ENCODE peak calls at places on chromosomes 16 and 17, in nine cellular contexts. One of them, this sample, is unnamed. For H3K4me1, the result is how much of the 10 kb centered on the place peaks cover.

GRCh38 chr16:56795011-56795410 is 65.1 kb downstream of the NUP93 start:
- DNase-seq in IMR-90: no peak
- DNase-seq in HepG2: no peak
- DNase-seq in PC-3: peak
- DNase-seq in MM.1S: no peak
- DNase-seq in heart right ventricle: no peak
- DNase-seq in CD8-positive, alpha-beta memory T cell: no peak
- DNase-seq in thoracic aorta: no peak
- DNase-seq in effector memory CD4-positive, alpha-beta T cell: no peak
- DNase-seq in this sample: no peak

GRCh38 chr16:54927125-54928015 is 3.3 kb upstream of the IRX5 start:
- DNase-seq in IMR-90: no peak
- DNase-seq in HepG2: no peak
- DNase-seq in PC-3: no peak
- DNase-seq in MM.1S: peak
- DNase-seq in heart right ventricle: no peak
- DNase-seq in CD8-positive, alpha-beta memory T cell: no peak
- DNase-seq in thoracic aorta: no peak
- DNase-seq in effector memory CD4-positive, alpha-beta T cell: no peak
- DNase-seq in this sample: no peak

GRCh38 chr16:88504489-88505404 is 51.7 kb downstream of the ZFPM1 start:
- DNase-seq in IMR-90: no peak
- DNase-seq in HepG2: peak
- DNase-seq in PC-3: no peak
- DNase-seq in MM.1S: no peak
- DNase-seq in heart right ventricle: no peak
- DNase-seq in CD8-positive, alpha-beta memory T cell: no peak
- DNase-seq in thoracic aorta: no peak
- DNase-seq in effector memory CD4-positive, alpha-beta T cell: no peak
- DNase-seq in this sample: no peak

GRCh38 chr17:40417609-40418427 is at the start of gene TOP2A:
- DNase-seq in IMR-90: peak
- DNase-seq in HepG2: peak
- DNase-seq in PC-3: peak
- DNase-seq in MM.1S: peak
- DNase-seq in heart right ventricle: peak
- DNase-seq in CD8-positive, alpha-beta memory T cell: peak
- DNase-seq in thoracic aorta: peak
- DNase-seq in effector memory CD4-positive, alpha-beta T cell: peak
- DNase-seq in this sample: peak

GRCh38 chr17:19904924-19905323 is 37.2 kb upstream of the ULK2 start:
- DNase-seq in IMR-90: no peak
- DNase-seq in HepG2: no peak
- DNase-seq in PC-3: no peak
- DNase-seq in MM.1S: no peak
- DNase-seq in heart right ventricle: peak
- DNase-seq in CD8-positive, alpha-beta memory T cell: no peak
- DNase-seq in thoracic aorta: no peak
- DNase-seq in effector memory CD4-positive, alpha-beta T cell: no peak
- DNase-seq in this sample: no peak

GRCh38 chr16:56686758-56687157 is 4.5 kb downstream of the MT1X start:
- DNase-seq in IMR-90: no peak
- DNase-seq in HepG2: no peak
- DNase-seq in PC-3: no peak
- DNase-seq in MM.1S: no peak
- DNase-seq in heart right ventricle: no peak
- DNase-seq in CD8-positive, alpha-beta memory T cell: no peak
- DNase-seq in thoracic aorta: no peak
- DNase-seq in effector memory CD4-positive, alpha-beta T cell: no peak
- DNase-seq in this sample: no peak

GRCh38 chr17:48909796-48910195 is 1.6 kb downstream of the UBE2Z start:
- DNase-seq in IMR-90: peak
- DNase-seq in HepG2: no peak
- DNase-seq in PC-3: no peak
- DNase-seq in MM.1S: no peak
- DNase-seq in heart right ventricle: no peak
- DNase-seq in CD8-positive, alpha-beta memory T cell: no peak
- DNase-seq in thoracic aorta: no peak
- DNase-seq in effector memory CD4-positive, alpha-beta T cell: no peak
- DNase-seq in this sample: no peak

GRCh38 chr16:58574895-58575294 is 54.7 kb downstream of the CNOT1 start:
- DNase-seq in IMR-90: no peak
- DNase-seq in HepG2: no peak
- DNase-seq in PC-3: no peak
- DNase-seq in MM.1S: no peak
- DNase-seq in heart right ventricle: no peak
- DNase-seq in CD8-positive, alpha-beta memory T cell: no peak
- DNase-seq in thoracic aorta: no peak
- DNase-seq in effector memory CD4-positive, alpha-beta T cell: no peak
- DNase-seq in this sample: no peak

DNA sequence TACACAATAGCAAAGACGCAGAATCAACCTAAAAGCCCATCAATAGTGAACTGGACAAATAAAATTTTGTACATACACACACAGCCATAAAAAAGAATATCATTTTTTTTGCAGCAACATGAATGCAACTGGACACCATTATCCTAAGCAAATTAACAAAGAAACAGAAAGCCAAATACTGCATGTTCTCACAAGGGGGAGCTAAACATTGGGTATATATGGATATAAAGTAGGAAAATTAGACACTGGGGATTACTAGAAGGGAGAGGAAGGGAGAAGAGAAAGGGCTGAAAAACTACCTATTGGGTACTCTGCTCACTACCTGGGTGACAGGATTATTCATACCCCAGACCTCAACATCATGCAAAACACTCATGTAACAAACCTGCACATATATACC is 28.2 kb downstream of the ADAMTS18 start:
- DNase-seq in IMR-90: peak
- DNase-seq in HepG2: peak
- DNase-seq in PC-3: peak
- DNase-seq in MM.1S: no peak
- DNase-seq in heart right ventricle: no peak
- DNase-seq in CD8-positive, alpha-beta memory T cell: no peak
- DNase-seq in thoracic aorta: no peak
- DNase-seq in effector memory CD4-positive, alpha-beta T cell: no peak
- DNase-seq in this sample: no peak
- H3K4me1 ChIP-seq in IMR-90: under half
- H3K4me1 ChIP-seq in HepG2: under half
- H3K4me1 ChIP-seq in PC-3: under half
- H3K4me1 ChIP-seq in MM.1S: under half
- H3K4me1 ChIP-seq in heart right ventricle: under half
- H3K4me1 ChIP-seq in CD8-positive, alpha-beta memory T cell: under half
- H3K4me1 ChIP-seq in thoracic aorta: under half
- H3K4me1 ChIP-seq in effector memory CD4-positive, alpha-beta T cell: under half
- H3K4me1 ChIP-seq in this sample: under half

GRCh38 chr17:10033982-10034381 is 128.9 kb upstream of the RCVRN start:
- DNase-seq in IMR-90: no peak
- DNase-seq in HepG2: no peak
- DNase-seq in PC-3: no peak
- DNase-seq in MM.1S: no peak
- DNase-seq in heart right ventricle: no peak
- DNase-seq in CD8-positive, alpha-beta memory T cell: no peak
- DNase-seq in thoracic aorta: no peak
- DNase-seq in effector memory CD4-positive, alpha-beta T cell: no peak
- DNase-seq in this sample: no peak
- H3K4me1 ChIP-seq in IMR-90: under half
- H3K4me1 ChIP-seq in HepG2: under half
- H3K4me1 ChIP-seq in PC-3: under half
- H3K4me1 ChIP-seq in MM.1S: under half
- H3K4me1 ChIP-seq in heart right ventricle: under half
- H3K4me1 ChIP-seq in CD8-positive, alpha-beta memory T cell: under half
- H3K4me1 ChIP-seq in thoracic aorta: under half
- H3K4me1 ChIP-seq in effector memory CD4-positive, alpha-beta T cell: under half
- H3K4me1 ChIP-seq in this sample: under half

GRCh38 chr16:30066882-30067583 is 1.5 kb downstream of the ALDOA start:
- DNase-seq in IMR-90: no peak
- DNase-seq in HepG2: no peak
- DNase-seq in PC-3: no peak
- DNase-seq in MM.1S: no peak
- DNase-seq in heart right ventricle: peak
- DNase-seq in CD8-positive, alpha-beta memory T cell: no peak
- DNase-seq in thoracic aorta: no peak
- DNase-seq in effector memory CD4-positive, alpha-beta T cell: no peak
- DNase-seq in this sample: no peak

GRCh38 chr16:30064746-30065111 is 831 bp upstream of the ALDOA start:
- DNase-seq in IMR-90: no peak
- DNase-seq in HepG2: no peak
- DNase-seq in PC-3: no peak
- DNase-seq in MM.1S: no peak
- DNase-seq in heart right ventricle: no peak
- DNase-seq in CD8-positive, alpha-beta memory T cell: no peak
- DNase-seq in thoracic aorta: no peak
- DNase-seq in effector memory CD4-positive, alpha-beta T cell: no peak
- DNase-seq in this sample: no peak

GRCh38 chr16:30067584-30067916 is 2.0 kb downstream of the ALDOA start:
- DNase-seq in IMR-90: no peak
- DNase-seq in HepG2: no peak
- DNase-seq in PC-3: no peak
- DNase-seq in MM.1S: no peak
- DNase-seq in heart right ventricle: no peak
- DNase-seq in CD8-positive, alpha-beta memory T cell: no peak
- DNase-seq in thoracic aorta: no peak
- DNase-seq in effector memory CD4-positive, alpha-beta T cell: no peak
- DNase-seq in this sample: no peak

GRCh38 chr16:30065112-30065942 is at the start of gene ALDOA:
- DNase-seq in IMR-90: peak
- DNase-seq in HepG2: peak
- DNase-seq in PC-3: peak
- DNase-seq in MM.1S: peak
- DNase-seq in heart right ventricle: peak
- DNase-seq in CD8-positive, alpha-beta memory T cell: peak
- DNase-seq in thoracic aorta: peak
- DNase-seq in effector memory CD4-positive, alpha-beta T cell: peak
- DNase-seq in this sample: peak

GRCh38 chr16:30065943-30066881 is 652 bp downstream of the ALDOA start:
- DNase-seq in IMR-90: peak
- DNase-seq in HepG2: no peak
- DNase-seq in PC-3: no peak
- DNase-seq in MM.1S: no peak
- DNase-seq in heart right ventricle: no peak
- DNase-seq in CD8-positive, alpha-beta memory T cell: no peak
- DNase-seq in thoracic aorta: no peak
- DNase-seq in effector memory CD4-positive, alpha-beta T cell: no peak
- DNase-seq in this sample: no peak
- H3K4me1 ChIP-seq in IMR-90: under half
- H3K4me1 ChIP-seq in HepG2: half or more
- H3K4me1 ChIP-seq in PC-3: under half
- H3K4me1 ChIP-seq in MM.1S: under half
- H3K4me1 ChIP-seq in heart right ventricle: half or more
- H3K4me1 ChIP-seq in CD8-positive, alpha-beta memory T cell: under half
- H3K4me1 ChIP-seq in thoracic aorta: under half
- H3K4me1 ChIP-seq in effector memory CD4-positive, alpha-beta T cell: under half
- H3K4me1 ChIP-seq in this sample: under half

DNA sequence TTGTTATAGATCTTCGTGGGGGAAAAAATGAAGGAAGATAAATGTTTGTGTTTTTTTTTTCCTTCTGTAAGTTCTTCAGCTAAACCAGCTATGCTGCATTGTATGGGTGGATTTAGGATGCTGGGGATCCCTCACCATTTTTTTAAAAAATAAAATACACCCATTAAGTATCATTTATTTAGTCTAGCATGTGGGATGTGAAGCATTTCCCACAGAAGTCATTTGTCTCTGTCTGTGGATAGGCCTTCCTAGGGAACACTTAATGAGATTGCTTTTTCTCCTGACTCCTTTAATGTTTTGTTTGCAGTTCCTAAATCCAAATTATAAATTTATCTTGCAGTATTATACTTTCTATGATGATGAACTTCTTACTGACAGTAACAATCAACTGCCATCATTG is 146.7 kb downstream of the PPM1E start:
- DNase-seq in IMR-90: no peak
- DNase-seq in HepG2: no peak
- DNase-seq in PC-3: no peak
- DNase-seq in MM.1S: no peak
- DNase-seq in heart right ventricle: no peak
- DNase-seq in CD8-positive, alpha-beta memory T cell: no peak
- DNase-seq in thoracic aorta: no peak
- DNase-seq in effector memory CD4-positive, alpha-beta T cell: no peak
- DNase-seq in this sample: no peak
- H3K4me1 ChIP-seq in IMR-90: under half
- H3K4me1 ChIP-seq in HepG2: under half
- H3K4me1 ChIP-seq in PC-3: under half
- H3K4me1 ChIP-seq in MM.1S: under half
- H3K4me1 ChIP-seq in heart right ventricle: under half
- H3K4me1 ChIP-seq in CD8-positive, alpha-beta memory T cell: under half
- H3K4me1 ChIP-seq in thoracic aorta: under half
- H3K4me1 ChIP-seq in effector memory CD4-positive, alpha-beta T cell: under half
- H3K4me1 ChIP-seq in this sample: under half

DNA sequence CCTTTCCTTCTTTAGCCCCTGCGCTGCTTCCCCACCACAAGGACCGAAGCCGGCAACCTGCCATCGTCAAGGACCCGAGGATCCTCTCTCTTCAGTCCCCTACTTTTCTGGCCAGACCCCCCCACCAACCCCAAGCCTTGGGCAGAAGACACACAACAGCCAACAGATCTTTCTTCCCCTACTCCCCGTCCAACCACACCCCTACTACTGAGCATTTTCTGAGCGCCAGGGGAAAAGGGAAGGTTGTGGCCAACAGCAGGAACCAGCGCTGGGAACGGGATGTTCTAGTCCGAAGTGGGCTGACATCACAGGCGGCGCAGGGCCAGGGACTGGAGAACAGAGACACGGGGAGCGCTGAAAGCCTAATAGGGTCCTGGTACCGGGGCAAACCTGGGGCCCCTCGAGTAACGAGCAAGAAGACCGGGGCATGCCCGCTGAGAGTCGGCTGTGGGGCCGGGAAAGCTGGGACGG is 528 bp downstream of the PER1 start:
- DNase-seq in IMR-90: peak
- DNase-seq in HepG2: no peak
- DNase-seq in PC-3: peak
- DNase-seq in MM.1S: no peak
- DNase-seq in heart right ventricle: peak
- DNase-seq in CD8-positive, alpha-beta memory T cell: no peak
- DNase-seq in thoracic aorta: peak
- DNase-seq in effector memory CD4-positive, alpha-beta T cell: peak
- DNase-seq in this sample: no peak
- H3K4me1 ChIP-seq in IMR-90: under half
- H3K4me1 ChIP-seq in HepG2: under half
- H3K4me1 ChIP-seq in PC-3: under half
- H3K4me1 ChIP-seq in MM.1S: under half
- H3K4me1 ChIP-seq in heart right ventricle: half or more
- H3K4me1 ChIP-seq in CD8-positive, alpha-beta memory T cell: half or more
- H3K4me1 ChIP-seq in thoracic aorta: under half
- H3K4me1 ChIP-seq in effector memory CD4-positive, alpha-beta T cell: half or more
- H3K4me1 ChIP-seq in this sample: half or more

GRCh38 chr17:2819921-2820501 is 23.8 kb downstream of the RAP1GAP2 start:
- DNase-seq in IMR-90: no peak
- DNase-seq in HepG2: no peak
- DNase-seq in PC-3: no peak
- DNase-seq in MM.1S: no peak
- DNase-seq in heart right ventricle: no peak
- DNase-seq in CD8-positive, alpha-beta memory T cell: no peak
- DNase-seq in thoracic aorta: no peak
- DNase-seq in effector memory CD4-positive, alpha-beta T cell: no peak
- DNase-seq in this sample: no peak
- H3K4me1 ChIP-seq in IMR-90: under half
- H3K4me1 ChIP-seq in HepG2: under half
- H3K4me1 ChIP-seq in PC-3: under half
- H3K4me1 ChIP-seq in MM.1S: under half
- H3K4me1 ChIP-seq in heart right ventricle: under half
- H3K4me1 ChIP-seq in CD8-positive, alpha-beta memory T cell: under half
- H3K4me1 ChIP-seq in thoracic aorta: under half
- H3K4me1 ChIP-seq in effector memory CD4-positive, alpha-beta T cell: under half
- H3K4me1 ChIP-seq in this sample: under half

This sample was measured in CD4-positive, alpha-beta memory T cell.